ENCODE peak calls at places on chromosomes 6 and 20, in seven cellular contexts. D, B, V, Q, X, P and N are unnamed samples.

GRCh38 chr20:3398681-3399252 is 8.7 kb downstream of the DNAAF9 start:
- DNase-seq in D (no peak), B (no peak), V (no peak), Q (no peak), X (no peak), P (no peak), N (no peak)

GRCh38 chr6:169207482-169207881 is 46.2 kb downstream of the THBS2 start:
- DNase-seq in D (no peak), B (no peak), V (no peak), Q (no peak), X (no peak), P (no peak), N (no peak)

GRCh38 chr6:53679446-53679933 is 13.9 kb upstream of the KLHL31 start:
- DNase-seq in D (no peak), B (no peak), V (peak; percentile 24), Q (peak; percentile 28), X (peak; percentile 34), P (no peak), N (no peak)

GRCh38 chr20:62916703-62917476 is 9.4 kb downstream of the DIDO1 start:
- DNase-seq in D (no peak), B (no peak), V (no peak), Q (no peak), X (no peak), P (no peak), N (no peak)

GRCh38 chr6:27495386-27496135 is 22.7 kb upstream of the ZNF184 start:
- DNase-seq in D (peak; percentile 66), B (peak; percentile 60), V (no peak), Q (peak; percentile 88), X (peak; percentile 82), P (peak; percentile 37), N (no peak)

GRCh38 chr6:15504040-15504491 is 158.8 kb downstream of the DTNBP1 start:
- DNase-seq in D (no peak), B (no peak), V (no peak), Q (no peak), X (no peak), P (peak; percentile 47), N (no peak)

GRCh38 chr6:22448311-22448711 is 121.1 kb upstream of the HDGFL1 start:
- DNase-seq in D (no peak), B (no peak), V (no peak), Q (no peak), X (no peak), P (no peak), N (no peak)

GRCh38 chr20:16588241-16588640 is 15.0 kb upstream of the KIF16B start:
- DNase-seq in D (no peak), B (no peak), V (no peak), Q (no peak), X (no peak), P (no peak), N (no peak)

GRCh38 chr20:10242166-10242565 is 23.5 kb downstream of the SNAP25 start:
- DNase-seq in D (no peak), B (no peak), V (no peak), Q (no peak), X (no peak), P (no peak), N (no peak)

GRCh38 chr20:9442858-9443257 is 71.5 kb upstream of the LAMP5 start:
- DNase-seq in D (peak; percentile 34), B (no peak), V (peak; percentile 80), Q (peak; percentile 71), X (no peak), P (no peak), N (no peak)

GRCh38 chr20:58891686-58892125 is 39.2 kb downstream of the GNAS start:
- DNase-seq in D (no peak), B (no peak), V (peak; percentile 40), Q (peak; percentile 60), X (no peak), P (no peak), N (no peak)

GRCh38 chr6:83071023-83071422 is 3.6 kb downstream of the DOP1A start:
- DNase-seq in D (no peak), B (no peak), V (peak; percentile 63), Q (peak; percentile 64), X (no peak), P (no peak), N (no peak)

GRCh38 chr6:136546321-136546720 is 3.9 kb downstream of the MAP7 start:
- DNase-seq in D (no peak), B (no peak), V (no peak), Q (no peak), X (no peak), P (no peak), N (no peak)

GRCh38 chr6:156816505-156816904 is 39.3 kb downstream of the ARID1B start:
- DNase-seq in D (no peak), B (no peak), V (no peak), Q (no peak), X (no peak), P (no peak), N (no peak)

GRCh38 chr6:87588756-87589407 is 905 bp downstream of the RARS2 start:
- DNase-seq in D (no peak), B (no peak), V (no peak), Q (no peak), X (no peak), P (no peak), N (no peak)

GRCh38 chr20:63191400-63191799 is 24.5 kb downstream of the YTHDF1 start:
- DNase-seq in D (no peak), B (peak; percentile 79), V (no peak), Q (no peak), X (peak; percentile 99), P (no peak), N (no peak)

GRCh38 chr6:168105813-168106660 is 27.0 kb upstream of the FRMD1 start:
- DNase-seq in D (no peak), B (peak; percentile 43), V (no peak), Q (no peak), X (no peak), P (no peak), N (no peak)

GRCh38 chr6:108635505-108636226 is 74.9 kb downstream of the FOXO3 start:
- DNase-seq in D (no peak), B (no peak), V (peak; percentile 57), Q (peak; percentile 52), X (no peak), P (no peak), N (no peak)

GRCh38 chr6:214428-214827 is 77.9 kb upstream of the DUSP22 start:
- DNase-seq in D (no peak), B (no peak), V (no peak), Q (no peak), X (no peak), P (no peak), N (no peak)

GRCh38 chr20:43495388-43495787 is 12.1 kb upstream of the L3MBTL1 start:
- DNase-seq in D (no peak), B (no peak), V (no peak), Q (no peak), X (no peak), P (no peak), N (no peak)

GRCh38 chr20:33838035-33838864 is 27.1 kb downstream of the CHMP4B start:
- DNase-seq in D (no peak), B (no peak), V (peak; percentile 74), Q (no peak), X (no peak), P (no peak), N (no peak)
- TF ChIP-seq CTCF in D (no peak), B (no peak), V (peak; percentile 63), Q (no peak), X (no peak), P (no peak), N (peak; percentile 4)

GRCh38 chr20:22465622-22466446 is 118.5 kb downstream of the FOXA2 start:
- DNase-seq in D (no peak), B (no peak), V (no peak), Q (no peak), X (no peak), P (no peak), N (no peak)

GRCh38 chr20:22466447-22467171 is 117.8 kb downstream of the FOXA2 start:
- DNase-seq in D (no peak), B (no peak), V (no peak), Q (no peak), X (no peak), P (no peak), N (no peak)

GRCh38 chr20:22462975-22463914 is 121.1 kb downstream of the FOXA2 start:
- DNase-seq in D (no peak), B (no peak), V (no peak), Q (no peak), X (no peak), P (no peak), N (no peak)

GRCh38 chr20:22460803-22461202 is 123.6 kb downstream of the FOXA2 start:
- DNase-seq in D (no peak), B (no peak), V (no peak), Q (no peak), X (no peak), P (no peak), N (no peak)

GRCh38 chr20:22464312-22465003 is 119.9 kb downstream of the FOXA2 start:
- DNase-seq in D (no peak), B (no peak), V (no peak), Q (no peak), X (no peak), P (no peak), N (no peak)
- TF ChIP-seq CTCF in D (no peak), B (no peak), V (no peak), Q (no peak), X (no peak), P (no peak), N (no peak)

GRCh38 chr6:7216941-7217621 is 95.9 kb downstream of the SSR1 start:
- DNase-seq in D (no peak), B (peak; percentile 62), V (no peak), Q (no peak), X (no peak), P (peak; percentile 53), N (no peak)
- TF ChIP-seq CTCF in D (no peak), B (no peak), V (no peak), Q (no peak), X (no peak), P (no peak), N (no peak)

GRCh38 chr6:149990672-149991402 is 27.1 kb downstream of the ULBP1 start:
- DNase-seq in D (no peak), B (no peak), V (peak; percentile 6), Q (no peak), X (peak; percentile 15), P (no peak), N (no peak)

GRCh38 chr6:149991838-149992237 is 28.1 kb downstream of the ULBP1 start:
- DNase-seq in D (no peak), B (no peak), V (no peak), Q (no peak), X (no peak), P (no peak), N (no peak)

GRCh38 chr6:149987602-149988107 is 23.9 kb downstream of the ULBP1 start:
- DNase-seq in D (no peak), B (no peak), V (no peak), Q (no peak), X (no peak), P (no peak), N (no peak)

GRCh38 chr6:149988550-149989336 is 25.0 kb downstream of the ULBP1 start:
- DNase-seq in D (no peak), B (no peak), V (no peak), Q (no peak), X (no peak), P (no peak), N (no peak)

DNA sequence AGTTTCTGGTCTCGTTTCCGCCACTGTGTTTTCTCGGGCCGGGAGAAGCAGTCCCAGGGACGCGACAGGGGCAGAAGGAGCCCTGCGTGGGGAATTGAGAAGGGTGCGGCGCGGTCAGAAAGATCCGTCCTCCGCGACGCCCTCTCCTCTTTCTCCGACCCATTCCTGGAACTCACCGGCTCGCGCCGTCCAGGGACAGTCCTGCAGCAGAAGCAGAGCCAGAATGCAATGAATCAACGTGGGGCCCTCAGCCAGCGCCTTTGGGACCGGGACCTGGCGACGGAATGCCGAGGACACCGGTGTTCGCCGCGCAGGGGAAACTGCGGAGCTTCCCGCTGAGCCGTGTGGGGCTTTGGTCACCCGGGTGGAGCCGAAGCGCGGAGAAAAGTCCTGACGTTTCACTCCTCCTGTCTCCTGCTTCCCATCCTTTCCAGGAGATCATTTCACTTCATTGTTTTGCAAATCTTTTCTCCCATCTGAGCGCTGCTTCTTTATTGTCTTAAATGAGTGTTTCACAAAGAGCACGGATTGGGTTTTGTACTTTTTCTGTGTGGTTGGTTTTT is 26.4 kb downstream of the ULBP1 start:
- DNase-seq in D (no peak), B (no peak), V (no peak), Q (no peak), X (no peak), P (no peak), N (no peak)
- TF ChIP-seq CTCF in D (no peak), B (no peak), V (no peak), Q (no peak), X (no peak), P (no peak), N (no peak)